ENCODE peak calls at places on chromosomes 16 and 17, in eight cellular contexts. One of them, this sample, is unnamed.

GRCh38 chr17:8522577-8522976 is 86.9 kb downstream of the NDEL1 start:
- DNase-seq in HFF-Myc: no peak
- DNase-seq in lower leg skin: no peak
- DNase-seq in Panc1: no peak
- DNase-seq in GM12865: no peak
- DNase-seq in A549: no peak
- DNase-seq in mesenchymal stem cell: no peak
- DNase-seq in CD4-positive, alpha-beta memory T cell: no peak
- DNase-seq in this sample: no peak

GRCh38 chr16:4266372-4266771 is 6.5 kb downstream of the TFAP4 start:
- DNase-seq in HFF-Myc: no peak
- DNase-seq in lower leg skin: no peak
- DNase-seq in Panc1: no peak
- DNase-seq in GM12865: no peak
- DNase-seq in A549: peak
- DNase-seq in mesenchymal stem cell: no peak
- DNase-seq in CD4-positive, alpha-beta memory T cell: no peak
- DNase-seq in this sample: no peak

GRCh38 chr17:45225964-45226530 is 4.4 kb downstream of the FMNL1 start:
- DNase-seq in HFF-Myc: no peak
- DNase-seq in lower leg skin: peak
- DNase-seq in Panc1: no peak
- DNase-seq in GM12865: peak
- DNase-seq in A549: no peak
- DNase-seq in mesenchymal stem cell: no peak
- DNase-seq in CD4-positive, alpha-beta memory T cell: peak
- DNase-seq in this sample: no peak

GRCh38 chr16:57000271-57001025 is 11.1 kb downstream of the NLRC5 start:
- DNase-seq in HFF-Myc: peak
- DNase-seq in lower leg skin: peak
- DNase-seq in Panc1: peak
- DNase-seq in GM12865: peak
- DNase-seq in A549: peak
- DNase-seq in mesenchymal stem cell: peak
- DNase-seq in CD4-positive, alpha-beta memory T cell: no peak
- DNase-seq in this sample: peak

GRCh38 chr17:74282587-74283370 is 8.7 kb downstream of the DNAI2 start:
- DNase-seq in HFF-Myc: no peak
- DNase-seq in lower leg skin: no peak
- DNase-seq in Panc1: no peak
- DNase-seq in GM12865: peak
- DNase-seq in A549: no peak
- DNase-seq in mesenchymal stem cell: no peak
- DNase-seq in CD4-positive, alpha-beta memory T cell: peak
- DNase-seq in this sample: peak

GRCh38 chr17:13359774-13360173 is 242.0 kb downstream of the HS3ST3A1 start:
- DNase-seq in HFF-Myc: no peak
- DNase-seq in lower leg skin: no peak
- DNase-seq in Panc1: no peak
- DNase-seq in GM12865: no peak
- DNase-seq in A549: no peak
- DNase-seq in mesenchymal stem cell: peak
- DNase-seq in CD4-positive, alpha-beta memory T cell: no peak
- DNase-seq in this sample: no peak

GRCh38 chr17:38978180-38978579 is 11.0 kb upstream of the FBXO47 start:
- DNase-seq in HFF-Myc: no peak
- DNase-seq in lower leg skin: no peak
- DNase-seq in Panc1: no peak
- DNase-seq in GM12865: no peak
- DNase-seq in A549: no peak
- DNase-seq in mesenchymal stem cell: no peak
- DNase-seq in CD4-positive, alpha-beta memory T cell: no peak
- DNase-seq in this sample: no peak

GRCh38 chr17:82917656-82918345 is 78.0 kb upstream of the ZNF750 start:
- DNase-seq in HFF-Myc: no peak
- DNase-seq in lower leg skin: no peak
- DNase-seq in Panc1: no peak
- DNase-seq in GM12865: no peak
- DNase-seq in A549: peak
- DNase-seq in mesenchymal stem cell: peak
- DNase-seq in CD4-positive, alpha-beta memory T cell: no peak
- DNase-seq in this sample: no peak

GRCh38 chr17:56694825-56695224 is 101.3 kb downstream of the NOG start:
- DNase-seq in HFF-Myc: no peak
- DNase-seq in lower leg skin: no peak
- DNase-seq in Panc1: no peak
- DNase-seq in GM12865: no peak
- DNase-seq in A549: no peak
- DNase-seq in mesenchymal stem cell: no peak
- DNase-seq in CD4-positive, alpha-beta memory T cell: no peak
- DNase-seq in this sample: no peak

GRCh38 chr17:57035971-57036481 is 49.0 kb upstream of the AKAP1 start:
- DNase-seq in HFF-Myc: no peak
- DNase-seq in lower leg skin: peak
- DNase-seq in Panc1: no peak
- DNase-seq in GM12865: no peak
- DNase-seq in A549: no peak
- DNase-seq in mesenchymal stem cell: no peak
- DNase-seq in CD4-positive, alpha-beta memory T cell: no peak
- DNase-seq in this sample: peak

GRCh38 chr17:57909548-57909947 is 45.7 kb downstream of the CUEDC1 start:
- DNase-seq in HFF-Myc: no peak
- DNase-seq in lower leg skin: no peak
- DNase-seq in Panc1: no peak
- DNase-seq in GM12865: no peak
- DNase-seq in A549: no peak
- DNase-seq in mesenchymal stem cell: no peak
- DNase-seq in CD4-positive, alpha-beta memory T cell: no peak
- DNase-seq in this sample: no peak

GRCh38 chr16:3998793-3999478 is 117.3 kb downstream of the ADCY9 start:
- DNase-seq in HFF-Myc: no peak
- DNase-seq in lower leg skin: no peak
- DNase-seq in Panc1: no peak
- DNase-seq in GM12865: no peak
- DNase-seq in A549: no peak
- DNase-seq in mesenchymal stem cell: peak
- DNase-seq in CD4-positive, alpha-beta memory T cell: no peak
- DNase-seq in this sample: no peak

GRCh38 chr17:39863918-39864746 is at the start of gene IKZF3:
- DNase-seq in HFF-Myc: no peak
- DNase-seq in lower leg skin: peak
- DNase-seq in Panc1: no peak
- DNase-seq in GM12865: peak
- DNase-seq in A549: peak
- DNase-seq in mesenchymal stem cell: peak
- DNase-seq in CD4-positive, alpha-beta memory T cell: peak
- DNase-seq in this sample: peak

GRCh38 chr17:7444682-7445010 is 215 bp upstream of the CHRNB1 start:
- DNase-seq in HFF-Myc: no peak
- DNase-seq in lower leg skin: no peak
- DNase-seq in Panc1: no peak
- DNase-seq in GM12865: no peak
- DNase-seq in A549: no peak
- DNase-seq in mesenchymal stem cell: no peak
- DNase-seq in CD4-positive, alpha-beta memory T cell: no peak
- DNase-seq in this sample: no peak

GRCh38 chr17:7443499-7444485 is 1.1 kb upstream of the CHRNB1 start:
- DNase-seq in HFF-Myc: no peak
- DNase-seq in lower leg skin: no peak
- DNase-seq in Panc1: no peak
- DNase-seq in GM12865: no peak
- DNase-seq in A549: no peak
- DNase-seq in mesenchymal stem cell: no peak
- DNase-seq in CD4-positive, alpha-beta memory T cell: no peak
- DNase-seq in this sample: peak

GRCh38 chr17:7446669-7447068 is 1.8 kb downstream of the CHRNB1 start:
- DNase-seq in HFF-Myc: no peak
- DNase-seq in lower leg skin: no peak
- DNase-seq in Panc1: no peak
- DNase-seq in GM12865: no peak
- DNase-seq in A549: no peak
- DNase-seq in mesenchymal stem cell: no peak
- DNase-seq in CD4-positive, alpha-beta memory T cell: no peak
- DNase-seq in this sample: no peak

GRCh38 chr17:7442142-7442541 is 2.7 kb upstream of the CHRNB1 start:
- DNase-seq in HFF-Myc: no peak
- DNase-seq in lower leg skin: no peak
- DNase-seq in Panc1: no peak
- DNase-seq in GM12865: no peak
- DNase-seq in A549: no peak
- DNase-seq in mesenchymal stem cell: no peak
- DNase-seq in CD4-positive, alpha-beta memory T cell: no peak
- DNase-seq in this sample: no peak

DNA sequence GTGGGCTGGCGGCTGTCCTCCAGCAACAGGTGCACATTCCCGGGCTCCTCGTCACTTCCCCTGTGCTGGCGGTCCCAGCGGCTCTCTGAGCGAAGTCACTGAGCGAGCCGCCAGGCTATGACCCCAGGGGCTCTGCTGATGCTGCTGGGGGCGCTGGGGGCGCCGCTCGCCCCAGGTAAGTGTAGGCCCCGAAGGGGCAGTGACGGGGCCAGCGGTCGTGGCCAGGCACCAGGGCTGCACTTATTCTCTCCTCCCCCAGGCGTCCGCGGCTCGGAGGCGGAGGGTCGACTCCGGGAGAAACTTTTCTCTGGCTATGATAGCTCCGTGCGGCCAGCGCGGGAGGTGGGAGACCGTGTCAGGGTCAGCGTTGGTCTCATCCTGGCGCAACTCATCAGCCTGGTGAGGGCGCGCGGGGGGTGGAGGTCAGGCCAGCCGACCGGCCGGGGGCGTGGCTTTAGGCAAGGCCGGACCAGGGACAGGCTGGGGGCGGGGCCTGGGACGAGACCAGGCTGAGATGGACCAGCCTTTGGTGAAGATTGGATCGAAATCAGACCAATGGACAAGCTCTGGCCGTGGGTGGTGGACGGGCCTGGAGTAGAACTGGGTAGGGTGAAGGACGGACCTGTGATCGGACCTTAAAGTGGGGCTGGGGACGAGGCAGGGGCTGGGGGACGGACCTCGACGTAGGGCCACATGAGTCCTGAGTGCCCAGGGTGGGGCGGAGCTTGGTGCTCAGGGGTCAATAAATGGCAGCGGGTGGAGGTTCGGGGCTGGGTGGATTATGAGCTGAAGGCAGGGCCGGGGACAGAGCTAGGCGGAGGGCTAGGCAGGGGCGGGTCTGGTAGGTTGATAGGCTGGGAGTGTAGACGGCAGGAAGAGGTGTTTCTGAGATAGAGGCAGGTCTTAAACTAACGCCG is at the start of gene CHRNB1:
- DNase-seq in HFF-Myc: no peak
- DNase-seq in lower leg skin: peak
- DNase-seq in Panc1: no peak
- DNase-seq in GM12865: peak
- DNase-seq in A549: peak
- DNase-seq in mesenchymal stem cell: peak
- DNase-seq in CD4-positive, alpha-beta memory T cell: peak
- DNase-seq in this sample: no peak
- H3K4me3 ChIP-seq in HFF-Myc: peak
- H3K4me3 ChIP-seq in lower leg skin: peak
- H3K4me3 ChIP-seq in Panc1: peak
- H3K4me3 ChIP-seq in GM12865: peak
- H3K4me3 ChIP-seq in A549: peak
- H3K4me3 ChIP-seq in mesenchymal stem cell: peak
- H3K4me3 ChIP-seq in CD4-positive, alpha-beta memory T cell: peak
- H3K4me3 ChIP-seq in this sample: peak

DNA sequence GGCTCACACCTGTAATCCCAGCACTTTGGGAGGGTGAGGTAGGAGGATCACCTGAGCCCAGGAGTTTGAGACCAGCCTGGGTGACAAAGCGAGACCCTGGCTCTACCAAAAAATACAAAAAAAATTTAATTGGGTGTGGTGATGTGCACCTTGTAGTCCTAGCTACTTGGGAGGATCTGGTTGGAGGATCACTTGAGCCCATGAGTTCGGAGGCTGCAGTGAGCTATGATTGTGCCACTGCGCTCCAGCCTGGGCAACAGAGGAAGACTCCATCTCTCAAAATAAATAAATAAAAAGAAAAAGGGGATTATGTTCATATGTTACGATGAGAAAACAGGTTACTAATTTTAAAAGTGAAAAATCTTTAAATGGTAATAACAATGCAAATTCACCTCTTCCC is 996 bp downstream of the MLKL start:
- DNase-seq in HFF-Myc: no peak
- DNase-seq in lower leg skin: no peak
- DNase-seq in Panc1: no peak
- DNase-seq in GM12865: peak
- DNase-seq in A549: no peak
- DNase-seq in mesenchymal stem cell: no peak
- DNase-seq in CD4-positive, alpha-beta memory T cell: no peak
- DNase-seq in this sample: no peak
- H3K4me3 ChIP-seq in HFF-Myc: peak
- H3K4me3 ChIP-seq in lower leg skin: no peak
- H3K4me3 ChIP-seq in Panc1: peak
- H3K4me3 ChIP-seq in GM12865: peak
- H3K4me3 ChIP-seq in A549: peak
- H3K4me3 ChIP-seq in mesenchymal stem cell: no peak
- H3K4me3 ChIP-seq in CD4-positive, alpha-beta memory T cell: peak
- H3K4me3 ChIP-seq in this sample: peak

DNA sequence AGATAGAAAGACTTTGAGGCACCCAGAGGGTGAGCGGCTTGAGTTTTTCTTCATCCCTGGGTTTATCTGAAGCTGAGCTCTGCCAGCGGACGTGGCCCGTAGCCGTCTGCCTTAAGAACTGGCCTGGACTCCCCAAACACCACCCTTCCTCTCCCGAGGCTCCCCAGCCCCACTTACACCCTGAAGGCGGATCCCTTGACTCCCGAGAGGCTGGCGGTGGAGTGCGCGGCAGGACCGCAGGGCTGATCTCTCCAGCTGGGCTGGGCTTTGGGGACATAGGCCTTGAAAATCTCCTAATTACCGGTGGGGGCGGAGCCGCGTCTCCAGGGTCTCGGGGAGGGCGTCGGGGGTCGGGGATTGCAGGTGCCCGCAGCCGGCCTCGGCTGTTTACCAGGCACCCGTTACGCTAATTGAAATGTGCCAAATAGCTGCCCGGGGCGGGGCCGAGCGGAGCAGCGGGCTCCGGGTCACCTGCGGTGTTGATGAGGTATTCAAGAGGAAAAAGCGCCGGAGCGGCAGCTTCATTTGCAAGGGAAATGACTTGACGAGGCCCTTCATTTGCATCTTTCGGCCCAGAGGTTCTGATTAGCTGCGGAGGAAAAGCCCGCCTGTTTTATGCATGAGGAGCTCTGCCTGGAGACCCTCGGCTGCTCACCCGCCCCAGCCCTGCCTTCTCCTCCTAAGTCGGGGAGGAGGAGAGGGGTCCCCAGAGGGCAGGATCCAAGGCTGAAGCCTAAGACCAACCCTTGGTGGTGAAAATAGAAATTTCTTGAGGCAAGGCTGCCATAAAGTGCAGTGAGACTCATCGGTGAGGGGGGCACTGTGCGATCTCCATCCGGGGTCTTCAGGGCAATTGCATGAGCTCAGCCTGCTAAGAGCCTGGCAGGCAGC is 100.7 kb downstream of the MGAT5B start:
- DNase-seq in HFF-Myc: no peak
- DNase-seq in lower leg skin: no peak
- DNase-seq in Panc1: no peak
- DNase-seq in GM12865: peak
- DNase-seq in A549: no peak
- DNase-seq in mesenchymal stem cell: peak
- DNase-seq in CD4-positive, alpha-beta memory T cell: peak
- DNase-seq in this sample: no peak
- H3K4me3 ChIP-seq in HFF-Myc: no peak
- H3K4me3 ChIP-seq in lower leg skin: no peak
- H3K4me3 ChIP-seq in Panc1: peak
- H3K4me3 ChIP-seq in GM12865: no peak
- H3K4me3 ChIP-seq in A549: no peak
- H3K4me3 ChIP-seq in mesenchymal stem cell: no peak
- H3K4me3 ChIP-seq in CD4-positive, alpha-beta memory T cell: peak
- H3K4me3 ChIP-seq in this sample: no peak

GRCh38 chr17:79814966-79815835 is 18.3 kb upstream of the CBX8 start:
- DNase-seq in HFF-Myc: no peak
- DNase-seq in lower leg skin: peak
- DNase-seq in Panc1: no peak
- DNase-seq in GM12865: no peak
- DNase-seq in A549: no peak
- DNase-seq in mesenchymal stem cell: no peak
- DNase-seq in CD4-positive, alpha-beta memory T cell: no peak
- DNase-seq in this sample: peak
- H3K4me3 ChIP-seq in HFF-Myc: no peak
- H3K4me3 ChIP-seq in lower leg skin: no peak
- H3K4me3 ChIP-seq in Panc1: no peak
- H3K4me3 ChIP-seq in GM12865: no peak
- H3K4me3 ChIP-seq in A549: no peak
- H3K4me3 ChIP-seq in mesenchymal stem cell: peak
- H3K4me3 ChIP-seq in CD4-positive, alpha-beta memory T cell: no peak
- H3K4me3 ChIP-seq in this sample: peak